ENCODE peak calls at places on chromosome 20, in six cellular contexts. B is IMR-90, P is mesendoderm, F is trophoblast cell, Y is mesenchymal stem cell, M is H1. U is an unnamed sample.

GRCh38 chr20:25221592-25222460 is 26.1 kb upstream of the PYGB start:
- DNase-seq in B (no peak), P (no peak), F (no peak), Y (no peak), M (no peak), U (no peak)

GRCh38 chr20:37699202-37699601 is 5.4 kb downstream of the CTNNBL1 start:
- DNase-seq in B (no peak), P (no peak), F (no peak), Y (no peak), M (no peak), U (no peak)

GRCh38 chr20:6829510-6830116 is 62.1 kb downstream of the BMP2 start:
- DNase-seq in B (peak; percentile 1), P (peak; percentile 64), F (no peak), Y (no peak), M (no peak), U (no peak)

GRCh38 chr20:20517296-20517695 is 149.4 kb downstream of the INSM1 start:
- DNase-seq in B (no peak), P (no peak), F (no peak), Y (no peak), M (no peak), U (no peak)

GRCh38 chr20:22619272-22619671 is 34.9 kb upstream of the FOXA2 start:
- DNase-seq in B (no peak), P (peak; percentile 55), F (no peak), Y (no peak), M (peak; percentile 8), U (no peak)

GRCh38 chr20:18363708-18364107 is 75.4 kb downstream of the ZNF133 start:
- DNase-seq in B (no peak), P (no peak), F (no peak), Y (no peak), M (no peak), U (no peak)

GRCh38 chr20:40563296-40563950 is 125.6 kb downstream of the MAFB start:
- DNase-seq in B (no peak), P (no peak), F (no peak), Y (peak; percentile 33), M (no peak), U (no peak)

GRCh38 chr20:19660808-19661378 is 97.2 kb upstream of the RIN2 start:
- DNase-seq in B (no peak), P (no peak), F (no peak), Y (no peak), M (no peak), U (no peak)

GRCh38 chr20:41563087-41563486 is 55.1 kb downstream of the CHD6 start:
- DNase-seq in B (peak; percentile 24), P (no peak), F (peak; percentile 17), Y (no peak), M (no peak), U (no peak)

GRCh38 chr20:12984863-12985262 is 23.9 kb upstream of the SPTLC3 start:
- DNase-seq in B (no peak), P (peak; percentile 62), F (peak; percentile 46), Y (no peak), M (no peak), U (no peak)

GRCh38 chr20:4508773-4509172 is 212.9 kb upstream of the PRND start:
- DNase-seq in B (no peak), P (peak; percentile 69), F (no peak), Y (no peak), M (no peak), U (no peak)

GRCh38 chr20:1895674-1896496 is 678 bp downstream of the SIRPA start:
- DNase-seq in B (no peak), P (peak; percentile 48), F (peak; percentile 33), Y (peak; percentile 33), M (peak; percentile 60), U (no peak)

GRCh38 chr20:14957416-14957815 is 620.0 kb upstream of the FLRT3 start:
- DNase-seq in B (no peak), P (peak; percentile 76), F (no peak), Y (no peak), M (no peak), U (no peak)

GRCh38 chr20:14337400-14338171 is at the start of gene FLRT3:
- DNase-seq in B (peak; percentile 96), P (peak; percentile 98), F (peak; percentile 86), Y (peak; percentile 95), M (peak; percentile 58), U (peak; percentile 91)

GRCh38 chr20:45041464-45042337 is 59.2 kb downstream of the KCNS1 start:
- DNase-seq in B (peak; percentile 65), P (peak; percentile 96), F (peak; percentile 92), Y (peak; percentile 60), M (no peak), U (no peak)

GRCh38 chr20:43947316-43947710 is 32.7 kb downstream of the TOX2 start:
- DNase-seq in B (no peak), P (no peak), F (no peak), Y (peak; percentile 70), M (no peak), U (no peak)

GRCh38 chr20:21523398-21523868 is 9.6 kb upstream of the NKX2-2 start:
- DNase-seq in B (no peak), P (no peak), F (no peak), Y (no peak), M (no peak), U (no peak)

GRCh38 chr20:3158968-3159431 is 665 bp downstream of the FASTKD5 start:
- DNase-seq in B (peak; percentile 25), P (peak; percentile 68), F (peak; percentile 33), Y (peak; percentile 57), M (no peak), U (no peak)

GRCh38 chr20:47682916-47683315 is 102.4 kb downstream of the SULF2 start:
- DNase-seq in B (no peak), P (no peak), F (no peak), Y (no peak), M (no peak), U (no peak)

GRCh38 chr20:53767206-53767924 is 173.7 kb upstream of the ZNF217 start:
- DNase-seq in B (no peak), P (peak; percentile 45), F (no peak), Y (no peak), M (no peak), U (no peak)

GRCh38 chr20:420169-420620 is 12.1 kb downstream of the RBCK1 start:
- DNase-seq in B (no peak), P (no peak), F (no peak), Y (no peak), M (no peak), U (no peak)
- H2BK5ac ChIP-seq in B (no peak overlapping the region), P (no peak overlapping the region), F (no peak overlapping the region), Y (no peak overlapping the region), M (no peak overlapping the region), U (peak overlapping the region; percentile 24)

DNA sequence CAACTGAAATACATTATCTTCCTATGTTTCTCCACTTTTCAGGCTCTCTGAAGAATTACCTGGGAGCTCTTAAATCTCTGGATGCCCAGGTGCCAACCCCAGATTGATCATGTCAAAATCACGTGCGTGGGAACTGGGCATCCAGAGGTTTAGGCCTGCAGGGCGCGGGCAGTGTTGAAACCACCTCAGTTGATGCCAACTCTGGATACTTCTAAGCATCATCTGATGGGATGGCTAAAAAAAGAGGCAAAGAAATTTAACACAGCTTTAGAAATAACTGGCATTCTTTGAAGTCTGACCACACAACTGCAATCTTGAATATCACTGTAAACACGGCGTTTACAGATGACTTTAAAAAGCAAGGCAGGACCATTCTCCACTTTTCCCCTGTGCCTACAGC is 41.9 kb downstream of the PTGIS start:
- DNase-seq in B (no peak), P (no peak), F (no peak), Y (no peak), M (no peak), U (no peak)
- H3K36me3 ChIP-seq in B (peaks cover 5% of the 10 kb centered on the region), P (peaks cover 4% of the 10 kb centered on the region), F (no peaks in the 10 kb centered on the region), Y (peaks cover 15% of the 10 kb centered on the region), M (peaks cover 6% of the 10 kb centered on the region), U (no peaks in the 10 kb centered on the region)

DNA sequence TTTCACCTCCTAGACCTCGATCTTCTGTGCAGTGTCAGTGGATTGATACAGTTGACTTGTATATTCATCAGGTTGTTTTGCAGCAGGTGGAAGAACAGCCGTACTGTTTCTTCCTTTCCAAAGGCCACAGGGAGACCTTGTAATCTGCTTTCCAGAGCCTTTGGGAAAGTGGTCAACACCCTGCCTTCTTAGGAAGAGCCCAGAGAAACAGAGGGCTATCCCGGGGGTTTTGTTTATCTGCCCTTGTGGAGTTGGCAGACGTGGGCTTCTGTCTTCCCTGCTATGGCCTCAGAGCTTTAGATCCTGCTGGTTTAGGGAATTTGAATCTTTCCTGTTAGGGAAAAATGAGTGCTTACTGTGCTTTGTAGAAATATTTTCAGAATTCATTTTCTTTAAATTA is 19.6 kb downstream of the STX16 start:
- DNase-seq in B (no peak), P (no peak), F (no peak), Y (no peak), M (peak; percentile 42), U (no peak)
- H2BK5ac ChIP-seq in B (no peak overlapping the region), P (peak overlapping the region; percentile 53), F (no peak overlapping the region), Y (no peak overlapping the region), M (peak overlapping the region; percentile 100), U (no peak overlapping the region)

GRCh38 chr20:62477669-62478450 is 2.1 kb upstream of the GATA5 start:
- DNase-seq in B (no peak), P (no peak), F (no peak), Y (no peak), M (peak; percentile 69), U (no peak)
- H3K36me3 ChIP-seq in B (no peaks in the 10 kb centered on the region), P (no peaks in the 10 kb centered on the region), F (peaks cover 2% of the 10 kb centered on the region), Y (no peaks in the 10 kb centered on the region), M (no peaks in the 10 kb centered on the region), U (no peaks in the 10 kb centered on the region)

U was measured in neuronal stem cell.